ENCODE peak calls at places on chromosomes 16 and 17, in four cellular contexts. N is T-helper 2 cell; Z is H54; Y is activated CD8-positive, alpha-beta T cell treated with anti-CD3 and anti-CD28 coated beads for 36 hours. W is an unnamed sample.

GRCh38 chr16:61274211-61274610 is 762.0 kb downstream of the CDH8 start:
- DNase-seq in N (no peak), Z (no peak), Y (no peak), W (no peak)

GRCh38 chr16:27174798-27175197 is 28.5 kb upstream of the KDM8 start:
- DNase-seq in Y (no peak), Z (no peak), N (no peak), W (no peak)

GRCh38 chr16:22948603-22949368 is 134.8 kb downstream of the HS3ST2 start:
- DNase-seq in Z (peak), N (peak), Y (peak), W (no peak)

GRCh38 chr16:88743693-88744519 is 37.6 kb downstream of the CTU2 start:
- DNase-seq in N (peak), Z (peak), Y (peak), W (peak)

GRCh38 chr17:78147315-78147998 is 1.3 kb downstream of the C17orf99 start:
- DNase-seq in Z (no peak), N (no peak), Y (peak), W (no peak)

GRCh38 chr16:58472266-58472665 is 27.7 kb upstream of the NDRG4 start:
- DNase-seq in Y (no peak), Z (no peak), N (no peak), W (no peak)

GRCh38 chr17:35448214-35448898 is at the start of gene SLFN13:
- DNase-seq in N (peak), Y (peak), Z (peak), W (no peak)

GRCh38 chr16:54964239-54964638 is 33.6 kb downstream of the IRX5 start:
- DNase-seq in N (no peak), Y (no peak), Z (no peak), W (no peak)

GRCh38 chr17:10290046-10290445 is 82.8 kb downstream of the MYH13 start:
- DNase-seq in N (no peak), Z (no peak), Y (no peak), W (no peak)

GRCh38 chr16:9331503-9331902 is 240.1 kb downstream of the HAPSTR1 start:
- DNase-seq in N (no peak), Y (no peak), Z (no peak), W (no peak)

GRCh38 chr17:2214887-2215615 is 88.5 kb downstream of the SMG6 start:
- DNase-seq in N (peak), Z (no peak), Y (no peak), W (no peak)

W was measured in NCI-H526 treated with DMSO at 0.1 percent for 48 hours.